ENCODE peak calls at places on chromosomes 11 and 22, in four cellular contexts. One of them, this sample, is unnamed.

GRCh38 chr22:39278040-39278439 is 33.3 kb upstream of the PDGFB start:
- DNase-seq in mesothelial cell of epicardium: no peak
- DNase-seq in progenitor cell of endocrine pancreas: no peak
- DNase-seq in aorta: no peak
- DNase-seq in this sample: no peak

GRCh38 chr11:65298655-65299179 is 15.9 kb upstream of the CDC42EP2 start:
- DNase-seq in progenitor cell of endocrine pancreas: no peak
- DNase-seq in mesothelial cell of epicardium: no peak
- DNase-seq in aorta: peak; percentile 75
- DNase-seq in this sample: no peak

GRCh38 chr11:106276126-106276525 is 198.7 kb downstream of the AASDHPPT start:
- DNase-seq in progenitor cell of endocrine pancreas: no peak
- DNase-seq in aorta: no peak
- DNase-seq in mesothelial cell of epicardium: no peak
- DNase-seq in this sample: no peak

GRCh38 chr22:20866716-20867115 is 7.9 kb downstream of the SNAP29 start:
- DNase-seq in progenitor cell of endocrine pancreas: no peak
- DNase-seq in mesothelial cell of epicardium: no peak
- DNase-seq in aorta: no peak
- DNase-seq in this sample: no peak

GRCh38 chr11:17927643-17928343 is 85.1 kb downstream of the SERGEF start:
- DNase-seq in progenitor cell of endocrine pancreas: no peak
- DNase-seq in aorta: no peak
- DNase-seq in mesothelial cell of epicardium: no peak
- DNase-seq in this sample: no peak

GRCh38 chr11:92136792-92137191 is 87.8 kb upstream of the FAT3 start:
- DNase-seq in mesothelial cell of epicardium: no peak
- DNase-seq in aorta: no peak
- DNase-seq in progenitor cell of endocrine pancreas: no peak
- DNase-seq in this sample: no peak

GRCh38 chr11:28284206-28284605 is 176.0 kb downstream of the METTL15 start:
- DNase-seq in progenitor cell of endocrine pancreas: no peak
- DNase-seq in mesothelial cell of epicardium: no peak
- DNase-seq in aorta: no peak
- DNase-seq in this sample: no peak

GRCh38 chr11:101949846-101950245 is 33.5 kb upstream of the ANGPTL5 start:
- DNase-seq in mesothelial cell of epicardium: no peak
- DNase-seq in aorta: no peak
- DNase-seq in progenitor cell of endocrine pancreas: no peak
- DNase-seq in this sample: no peak

GRCh38 chr22:47435204-47435487 is 672.7 kb downstream of the TBC1D22A start:
- DNase-seq in mesothelial cell of epicardium: no peak
- DNase-seq in progenitor cell of endocrine pancreas: no peak
- DNase-seq in aorta: no peak
- DNase-seq in this sample: peak; percentile 16

GRCh38 chr11:114147389-114148382 is 88.2 kb downstream of the ZBTB16 start:
- DNase-seq in progenitor cell of endocrine pancreas: no peak
- DNase-seq in aorta: no peak
- DNase-seq in mesothelial cell of epicardium: no peak
- DNase-seq in this sample: no peak

This sample was measured in left lung.